ENCODE peak calls at places on chromosomes 1 and 21, in six cellular contexts. One of them, this sample, is unnamed.

GRCh38 chr1:216330262-216330661 is 93.0 kb downstream of the USH2A start:
- DNase-seq in nucleus accumbens: no peak
- DNase-seq in ovary: no peak
- DNase-seq in germinal center: no peak
- DNase-seq in stimulated activated CD8-positive, alpha-beta memory T cell treated with anti-CD3 and anti-CD28 coated beads, Interleukin-7, amount 100 ng/mL, for 1 hour: no peak
- DNase-seq in H4: no peak
- DNase-seq in this sample: no peak

GRCh38 chr1:186768906-186769305 is 59.8 kb upstream of the PLA2G4A start:
- DNase-seq in ovary: no peak
- DNase-seq in stimulated activated CD8-positive, alpha-beta memory T cell treated with anti-CD3 and anti-CD28 coated beads, Interleukin-7, amount 100 ng/mL, for 1 hour: no peak
- DNase-seq in H4: no peak
- DNase-seq in nucleus accumbens: no peak
- DNase-seq in germinal center: no peak
- DNase-seq in this sample: peak; percentile 33

GRCh38 chr1:180811886-180812285 is 100.8 kb upstream of the KIAA1614 start:
- DNase-seq in ovary: no peak
- DNase-seq in germinal center: no peak
- DNase-seq in nucleus accumbens: no peak
- DNase-seq in stimulated activated CD8-positive, alpha-beta memory T cell treated with anti-CD3 and anti-CD28 coated beads, Interleukin-7, amount 100 ng/mL, for 1 hour: no peak
- DNase-seq in H4: no peak
- DNase-seq in this sample: no peak

GRCh38 chr1:113519561-113519960 is 129.2 kb downstream of the MAGI3 start:
- DNase-seq in H4: no peak
- DNase-seq in stimulated activated CD8-positive, alpha-beta memory T cell treated with anti-CD3 and anti-CD28 coated beads, Interleukin-7, amount 100 ng/mL, for 1 hour: no peak
- DNase-seq in germinal center: no peak
- DNase-seq in nucleus accumbens: no peak
- DNase-seq in ovary: no peak
- DNase-seq in this sample: no peak

GRCh38 chr1:246462986-246463385 is 44.1 kb downstream of the SMYD3 start:
- DNase-seq in germinal center: no peak
- DNase-seq in ovary: no peak
- DNase-seq in stimulated activated CD8-positive, alpha-beta memory T cell treated with anti-CD3 and anti-CD28 coated beads, Interleukin-7, amount 100 ng/mL, for 1 hour: no peak
- DNase-seq in nucleus accumbens: no peak
- DNase-seq in H4: no peak
- DNase-seq in this sample: no peak

GRCh38 chr1:39842726-39843305 is 40.5 kb downstream of the TRIT1 start:
- DNase-seq in H4: no peak
- DNase-seq in nucleus accumbens: no peak
- DNase-seq in stimulated activated CD8-positive, alpha-beta memory T cell treated with anti-CD3 and anti-CD28 coated beads, Interleukin-7, amount 100 ng/mL, for 1 hour: no peak
- DNase-seq in ovary: no peak
- DNase-seq in germinal center: no peak
- DNase-seq in this sample: no peak

GRCh38 chr1:211257831-211258225 is 1.3 kb upstream of the RCOR3 start:
- DNase-seq in germinal center: peak; percentile 2
- DNase-seq in stimulated activated CD8-positive, alpha-beta memory T cell treated with anti-CD3 and anti-CD28 coated beads, Interleukin-7, amount 100 ng/mL, for 1 hour: no peak
- DNase-seq in nucleus accumbens: no peak
- DNase-seq in ovary: no peak
- DNase-seq in H4: no peak
- DNase-seq in this sample: no peak

GRCh38 chr1:7121622-7121988 is 336.4 kb downstream of the CAMTA1 start:
- DNase-seq in stimulated activated CD8-positive, alpha-beta memory T cell treated with anti-CD3 and anti-CD28 coated beads, Interleukin-7, amount 100 ng/mL, for 1 hour: no peak
- DNase-seq in ovary: no peak
- DNase-seq in nucleus accumbens: peak; percentile 71
- DNase-seq in H4: no peak
- DNase-seq in germinal center: no peak
- DNase-seq in this sample: no peak

GRCh38 chr1:171910786-171911185 is 69.5 kb downstream of the DNM3 start:
- DNase-seq in nucleus accumbens: no peak
- DNase-seq in germinal center: no peak
- DNase-seq in stimulated activated CD8-positive, alpha-beta memory T cell treated with anti-CD3 and anti-CD28 coated beads, Interleukin-7, amount 100 ng/mL, for 1 hour: no peak
- DNase-seq in H4: no peak
- DNase-seq in ovary: no peak
- DNase-seq in this sample: no peak

GRCh38 chr1:66214901-66215300 is 319.1 kb upstream of the SGIP1 start:
- DNase-seq in nucleus accumbens: no peak
- DNase-seq in H4: no peak
- DNase-seq in stimulated activated CD8-positive, alpha-beta memory T cell treated with anti-CD3 and anti-CD28 coated beads, Interleukin-7, amount 100 ng/mL, for 1 hour: no peak
- DNase-seq in germinal center: no peak
- DNase-seq in ovary: no peak
- DNase-seq in this sample: peak; percentile 6

GRCh38 chr1:56448937-56449336 is 130.4 kb downstream of the PLPP3 start:
- DNase-seq in nucleus accumbens: no peak
- DNase-seq in stimulated activated CD8-positive, alpha-beta memory T cell treated with anti-CD3 and anti-CD28 coated beads, Interleukin-7, amount 100 ng/mL, for 1 hour: no peak
- DNase-seq in H4: no peak
- DNase-seq in germinal center: no peak
- DNase-seq in ovary: no peak
- DNase-seq in this sample: no peak

GRCh38 chr1:18581420-18581880 is 49.2 kb upstream of the PAX7 start:
- DNase-seq in ovary: no peak
- DNase-seq in nucleus accumbens: peak; percentile 10
- DNase-seq in germinal center: peak; percentile 72
- DNase-seq in stimulated activated CD8-positive, alpha-beta memory T cell treated with anti-CD3 and anti-CD28 coated beads, Interleukin-7, amount 100 ng/mL, for 1 hour: no peak
- DNase-seq in H4: peak; percentile 29
- DNase-seq in this sample: peak; percentile 81

GRCh38 chr1:81125672-81126071 is 675.1 kb upstream of the ADGRL2 start:
- DNase-seq in H4: no peak
- DNase-seq in stimulated activated CD8-positive, alpha-beta memory T cell treated with anti-CD3 and anti-CD28 coated beads, Interleukin-7, amount 100 ng/mL, for 1 hour: no peak
- DNase-seq in nucleus accumbens: no peak
- DNase-seq in germinal center: no peak
- DNase-seq in ovary: no peak
- DNase-seq in this sample: no peak

GRCh38 chr21:14259669-14260458 is 43.9 kb downstream of the RBM11 start:
- DNase-seq in ovary: no peak
- DNase-seq in nucleus accumbens: no peak
- DNase-seq in germinal center: peak; percentile 5
- DNase-seq in H4: peak; percentile 68
- DNase-seq in stimulated activated CD8-positive, alpha-beta memory T cell treated with anti-CD3 and anti-CD28 coated beads, Interleukin-7, amount 100 ng/mL, for 1 hour: no peak
- DNase-seq in this sample: peak; percentile 44

GRCh38 chr1:207286747-207287528 is 34.5 kb upstream of the CD55 start:
- DNase-seq in germinal center: no peak
- DNase-seq in ovary: no peak
- DNase-seq in H4: no peak
- DNase-seq in stimulated activated CD8-positive, alpha-beta memory T cell treated with anti-CD3 and anti-CD28 coated beads, Interleukin-7, amount 100 ng/mL, for 1 hour: no peak
- DNase-seq in nucleus accumbens: no peak
- DNase-seq in this sample: no peak

GRCh38 chr21:41348434-41348833 is 13.4 kb upstream of the MX2 start:
- DNase-seq in stimulated activated CD8-positive, alpha-beta memory T cell treated with anti-CD3 and anti-CD28 coated beads, Interleukin-7, amount 100 ng/mL, for 1 hour: no peak
- DNase-seq in nucleus accumbens: no peak
- DNase-seq in germinal center: no peak
- DNase-seq in ovary: no peak
- DNase-seq in H4: no peak
- DNase-seq in this sample: no peak

This sample was measured in GM13976.